ENCODE peak calls at places on chromosomes 7 and 10, in eight cellular contexts. C is fibroblast of lung, W is GM23338, P is MM.1S, I is neural progenitor cell, B is astrocyte, J is GM12878, Y is keratinocyte. X is an unnamed sample.

GRCh38 chr7:120944826-120945562 is 5.6 kb upstream of the ING3 start:
- DNase-seq in J (no peak), C (no peak), P (no peak), I (no peak), W (no peak), B (no peak), Y (no peak), X (no peak)

GRCh38 chr7:100406767-100407166 is 21.7 kb downstream of the ZCWPW1 start:
- DNase-seq in W (no peak), Y (no peak), I (no peak), J (no peak), P (no peak), B (peak; percentile 79), C (peak; percentile 22), X (no peak)

GRCh38 chr7:6579446-6579845 is 2.2 kb downstream of the ZDHHC4 start:
- DNase-seq in C (no peak), I (no peak), B (no peak), P (no peak), Y (no peak), W (peak; percentile 70), J (no peak), X (peak; percentile 56)

GRCh38 chr7:65265959-65266519 is 107.6 kb upstream of the ZNF92 start:
- DNase-seq in P (no peak), Y (no peak), J (no peak), C (no peak), W (no peak), I (no peak), B (no peak), X (no peak)

GRCh38 chr7:141320287-141320686 is 230.9 kb upstream of the AGK start:
- DNase-seq in P (peak; percentile 91), W (no peak), J (no peak), B (no peak), Y (no peak), C (peak; percentile 2), I (no peak), X (no peak)

GRCh38 chr7:30977222-30977621 is 13.5 kb downstream of the GHRHR start:
- DNase-seq in I (no peak), W (no peak), B (no peak), C (no peak), J (no peak), Y (no peak), P (no peak), X (no peak)

GRCh38 chr10:88986549-88987242 is 3.9 kb upstream of the FAS start:
- DNase-seq in I (peak; percentile 57), B (no peak), J (no peak), W (peak; percentile 60), P (peak; percentile 54), C (peak; percentile 68), Y (no peak), X (no peak)

GRCh38 chr10:71382757-71383156 is 14.0 kb upstream of the CDH23 start:
- DNase-seq in Y (no peak), C (peak; percentile 17), P (no peak), W (no peak), B (no peak), I (no peak), J (no peak), X (no peak)

GRCh38 chr10:121158988-121159579 is 307.9 kb downstream of the WDR11 start:
- DNase-seq in I (no peak), J (no peak), Y (peak; percentile 77), B (peak; percentile 29), W (no peak), C (no peak), P (no peak), X (no peak)

GRCh38 chr7:128737867-128738390 is 1.2 kb upstream of the CALU start:
- DNase-seq in W (no peak), J (no peak), P (no peak), I (peak; percentile 24), C (peak; percentile 42), Y (no peak), B (peak; percentile 84), X (peak; percentile 21)

GRCh38 chr10:33122014-33122788 is 164.2 kb upstream of the ITGB1 start:
- DNase-seq in I (no peak), Y (no peak), C (peak; percentile 98), B (peak; percentile 96), J (no peak), P (no peak), W (no peak), X (no peak)

GRCh38 chr10:77836299-77836820 is 90.2 kb downstream of the DLG5 start:
- DNase-seq in C (peak; percentile 10), W (no peak), Y (no peak), J (peak; percentile 66), P (peak; percentile 85), B (no peak), I (no peak), X (no peak)

DNA sequence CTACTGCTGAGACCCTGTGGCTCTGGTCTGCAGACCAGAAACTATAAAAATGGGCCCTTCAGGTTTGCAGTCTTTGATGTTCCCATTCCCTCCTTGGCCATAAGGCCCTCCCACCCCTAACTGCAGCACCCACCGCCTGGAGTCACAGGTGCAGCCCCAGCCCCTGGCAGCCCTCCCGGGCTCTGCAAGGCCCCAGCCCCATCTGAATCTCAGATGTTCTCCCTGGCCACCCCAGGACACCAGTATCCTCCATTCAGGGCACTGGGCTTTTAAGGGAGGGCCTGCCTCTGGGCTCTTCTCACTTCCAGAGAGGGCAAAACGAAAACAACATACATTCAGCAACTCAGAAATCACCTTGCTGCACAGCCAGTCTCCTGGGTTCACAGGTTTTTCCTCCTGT is 107.7 kb upstream of the RET start:
- DNase-seq in P (no peak), W (no peak), Y (no peak), B (no peak), C (no peak), I (no peak), J (no peak), X (no peak)
- H2AFZ ChIP-seq in P (no peak overlapping the region), W (no peak overlapping the region), Y (no peak overlapping the region), B (no peak overlapping the region), C (no peak overlapping the region), I (no peak overlapping the region), J (no peak overlapping the region), X (no peak overlapping the region)

GRCh38 chr7:27181176-27181520 is 3.9 kb downstream of the HOXA11 start:
- DNase-seq in C (no peak), W (no peak), J (no peak), P (no peak), Y (no peak), B (no peak), I (no peak), X (no peak)

GRCh38 chr7:27183682-27184341 is 1.2 kb downstream of the HOXA11 start:
- DNase-seq in J (no peak), I (peak; percentile 57), W (no peak), P (no peak), Y (no peak), C (no peak), B (no peak), X (no peak)

GRCh38 chr7:27181795-27182275 is 3.2 kb downstream of the HOXA11 start:
- DNase-seq in I (no peak), W (no peak), C (no peak), B (no peak), P (no peak), J (no peak), Y (no peak), X (no peak)

GRCh38 chr7:27182861-27183681 is 2.0 kb downstream of the HOXA11 start:
- DNase-seq in J (no peak), Y (no peak), W (peak; percentile 75), B (no peak), C (no peak), P (no peak), I (peak; percentile 79), X (no peak)

DNA sequence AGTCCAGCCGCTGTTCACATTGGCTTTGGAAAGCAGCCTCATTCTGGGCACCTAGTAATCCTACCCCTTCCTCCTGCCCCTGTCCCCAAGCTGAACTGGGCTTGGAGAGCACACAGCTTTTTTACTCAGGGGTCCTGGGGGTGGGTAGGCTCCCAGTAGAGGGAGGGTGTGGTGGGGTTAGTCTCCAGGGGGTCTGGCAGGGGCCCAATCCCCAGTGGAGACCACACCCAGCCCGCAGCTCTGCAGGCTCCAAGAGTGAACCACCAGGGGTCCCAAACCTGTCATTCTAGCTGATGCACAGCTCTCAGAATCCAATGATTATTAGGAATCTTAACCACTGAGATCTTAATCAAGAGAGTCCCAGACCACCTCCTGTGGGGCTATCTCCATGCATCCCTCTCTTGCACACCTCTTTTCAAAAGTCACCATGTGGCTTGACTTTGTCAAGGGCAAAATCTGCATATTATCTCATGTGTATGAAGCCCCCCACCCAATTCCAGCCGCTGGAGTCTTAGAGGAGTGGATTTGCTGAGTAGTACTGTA is 2.7 kb downstream of the HOXA11 start:
- DNase-seq in B (no peak), C (no peak), P (no peak), I (no peak), Y (no peak), J (no peak), W (no peak), X (no peak)
- H3K4me3 ChIP-seq in B (no peak overlapping the region), C (no peak overlapping the region), P (no peak overlapping the region), I (no peak overlapping the region), Y (no peak overlapping the region), J (no peak overlapping the region), W (no peak overlapping the region), X (no peak overlapping the region)

GRCh38 chr7:97017197-97018125 is 7.2 kb downstream of the DLX5 start:
- DNase-seq in C (no peak), W (peak; percentile 12), J (no peak), Y (no peak), B (no peak), P (no peak), I (peak; percentile 50), X (no peak)
- TF ChIP-seq EZH2 in C (no peak), W (peak; percentile 94), J (no peak), Y (no peak), B (no peak), P (no peak), I (peak; percentile 56), X (no peak)

GRCh38 chr7:20306499-20306946 is 24.2 kb upstream of the ITGB8 start:
- DNase-seq in B (peak; percentile 92), W (peak; percentile 65), P (no peak), J (no peak), Y (no peak), C (no peak), I (peak; percentile 5), X (no peak)

GRCh38 chr7:20307901-20308300 is 22.8 kb upstream of the ITGB8 start:
- DNase-seq in I (peak; percentile 48), Y (no peak), C (no peak), J (no peak), B (peak; percentile 78), W (peak; percentile 67), P (no peak), X (no peak)

GRCh38 chr7:20307119-20307518 is 23.6 kb upstream of the ITGB8 start:
- DNase-seq in Y (no peak), C (peak; percentile 66), J (peak; percentile 73), W (peak; percentile 80), B (peak; percentile 86), P (peak; percentile 29), I (peak; percentile 20), X (no peak)

GRCh38 chr7:20304366-20304765 is 26.3 kb upstream of the ITGB8 start:
- DNase-seq in C (no peak), I (no peak), J (no peak), B (no peak), W (peak; percentile 20), P (no peak), Y (no peak), X (no peak)

DNA sequence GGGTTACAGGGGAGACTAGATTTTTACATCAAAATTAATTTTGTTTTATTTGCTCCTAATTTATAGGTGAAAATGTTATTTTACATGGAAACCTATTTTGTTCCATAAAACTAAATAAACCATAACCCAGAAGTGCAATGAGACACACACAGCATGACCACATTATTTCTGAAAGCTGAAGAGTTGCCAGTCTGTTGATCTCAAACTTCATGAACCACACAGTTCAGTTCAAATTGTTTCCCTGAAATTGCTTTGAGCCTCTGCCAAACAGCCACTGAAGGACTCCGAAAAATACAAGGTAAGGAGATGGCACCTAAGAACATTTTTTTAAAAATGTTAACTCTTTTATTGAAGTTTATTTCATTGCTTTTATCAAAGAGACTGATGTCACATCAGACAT is 25.0 kb upstream of the ITGB8 start:
- DNase-seq in B (no peak), J (no peak), W (no peak), Y (no peak), I (no peak), C (no peak), P (no peak), X (no peak)
- H2AFZ ChIP-seq in B (no peak overlapping the region), J (no peak overlapping the region), W (no peak overlapping the region), Y (no peak overlapping the region), I (no peak overlapping the region), C (no peak overlapping the region), P (no peak overlapping the region), X (no peak overlapping the region)